ENCODE peak calls at places on chromosomes 4 and X, in four cellular contexts. S, J, P and B are unnamed samples.
A peak's percentile ranks its signal among the peaks of the same experiment; 100 is the strongest.

GRCh38 chr4:158811704-158812103 is 42.9 kb downstream of the FNIP2 start:
- DNase-seq in S (no peak), P (peak; percentile 64), J (no peak), B (no peak)

GRCh38 chrX:40140706-40141499 is 43.1 kb upstream of the BCOR start:
- DNase-seq in P (no peak), S (peak; percentile 64), J (peak; percentile 69), B (peak; percentile 76)

GRCh38 chrX:18664947-18665346 is 7.0 kb downstream of the RS1 start:
- DNase-seq in P (no peak), J (no peak), S (no peak), B (no peak)

GRCh38 chr4:12926189-12927066 is 557.7 kb downstream of the RAB28 start:
- DNase-seq in P (no peak), S (no peak), J (no peak), B (no peak)

GRCh38 chr4:76198411-76199237 is 15.0 kb downstream of the SCARB2 start:
- DNase-seq in S (no peak), J (peak; percentile 83), P (peak; percentile 88), B (peak; percentile 87)

GRCh38 chr4:148295642-148296041 is 146.6 kb downstream of the NR3C2 start:
- DNase-seq in S (no peak), P (no peak), J (no peak), B (no peak)

GRCh38 chrX:136094962-136095361 is 52.4 kb upstream of the FHL1 start:
- DNase-seq in S (no peak), J (no peak), P (peak; percentile 46), B (no peak)

GRCh38 chr4:152166567-152166966 is 369.3 kb downstream of the FBXW7 start:
- DNase-seq in J (no peak), P (no peak), S (no peak), B (peak; percentile 22)

GRCh38 chrX:28802625-28803024 is 215.4 kb downstream of the IL1RAPL1 start:
- DNase-seq in S (no peak), J (no peak), P (no peak), B (no peak)

GRCh38 chr4:128468485-128468989 is 180.9 kb upstream of the PGRMC2 start:
- DNase-seq in P (peak; percentile 99), J (peak; percentile 95), S (no peak), B (peak; percentile 99)

GRCh38 chr4:169730564-169730963 is 27.2 kb downstream of the HPF1 start:
- DNase-seq in P (no peak), S (no peak), J (no peak), B (no peak)

GRCh38 chr4:26992657-26993361 is 132.2 kb downstream of the STIM2 start:
- DNase-seq in S (no peak), J (peak; percentile 20), P (peak; percentile 84), B (peak; percentile 94)

GRCh38 chrX:10505726-10506125 is 114.7 kb downstream of the MID1 start:
- DNase-seq in J (no peak), P (no peak), S (no peak), B (no peak)

GRCh38 chr4:24965627-24966026 is 52.8 kb upstream of the CCDC149 start:
- DNase-seq in S (no peak), P (peak; percentile 5), J (no peak), B (no peak)

GRCh38 chr4:110982486-110982885 is 359.6 kb upstream of the PITX2 start:
- DNase-seq in S (no peak), J (peak; percentile 80), P (no peak), B (no peak)

GRCh38 chrX:2928127-2928582 is 984 bp downstream of the ARSD start:
- DNase-seq in J (no peak), P (no peak), S (peak; percentile 79), B (no peak)

GRCh38 chrX:110965409-110965808 is 130.6 kb upstream of the PAK3 start:
- DNase-seq in P (no peak), J (no peak), S (no peak), B (peak; percentile 32)

GRCh38 chr4:119627267-119628190 is 1.1 kb downstream of the PDE5A start:
- DNase-seq in S (peak; percentile 83), J (peak; percentile 34), P (peak; percentile 72), B (peak; percentile 80)

GRCh38 chr4:112311516-112311915 is 14.3 kb downstream of the ALPK1 start:
- DNase-seq in J (no peak), P (no peak), S (no peak), B (no peak)

GRCh38 chr4:54731552-54731951 is 73.8 kb downstream of the KIT start:
- DNase-seq in J (no peak), S (no peak), P (no peak), B (no peak)

GRCh38 chr4:39021631-39022030 is 10.6 kb downstream of the TMEM156 start:
- DNase-seq in S (no peak), J (no peak), P (peak; percentile 43), B (peak; percentile 18)